ENCODE peak calls at places on chromosome 16, in five cellular contexts. Y, L, K, I and G are unnamed samples.

GRCh38 chr16:53545433-53545832 is 42.4 kb upstream of the AKTIP start:
- DNase-seq in L (no peak), K (no peak), Y (no peak), I (no peak), G (no peak)

GRCh38 chr16:27650073-27650701 is 100.2 kb downstream of the KATNIP start:
- DNase-seq in L (no peak), Y (no peak), I (peak; percentile 70), K (no peak), G (no peak)

GRCh38 chr16:65572156-65572555 is 450.3 kb upstream of the CDH11 start:
- DNase-seq in I (no peak), K (peak; percentile 73), Y (peak; percentile 80), L (no peak), G (no peak)

GRCh38 chr16:81716478-81717210 is 62.4 kb upstream of the PLCG2 start:
- DNase-seq in Y (no peak), K (no peak), L (no peak), I (no peak), G (no peak)

GRCh38 chr16:73847090-73847489 is 449.5 kb upstream of the PSMD7 start:
- DNase-seq in K (no peak), Y (no peak), L (no peak), I (no peak), G (no peak)

GRCh38 chr16:27918755-27919154 is 144.8 kb downstream of the GSG1L start:
- DNase-seq in L (no peak), K (no peak), Y (peak; percentile 18), I (no peak), G (no peak)

GRCh38 chr16:80803341-80804060 is 897 bp downstream of the CDYL2 start:
- DNase-seq in Y (no peak), I (peak; percentile 39), K (no peak), L (no peak), G (peak; percentile 78)

GRCh38 chr16:78903237-78903636 is 697.3 kb downstream of the MAF start:
- DNase-seq in L (no peak), Y (no peak), K (no peak), I (no peak), G (no peak)

GRCh38 chr16:67084345-67085028 is 25.3 kb upstream of the PHAF1 start:
- DNase-seq in K (no peak), I (no peak), Y (no peak), L (no peak), G (no peak)

GRCh38 chr16:53457670-53458069 is 23.4 kb downstream of the RBL2 start:
- DNase-seq in Y (no peak), I (no peak), L (no peak), K (no peak), G (no peak)

GRCh38 chr16:29825145-29826044 is 5.1 kb downstream of the MVP start:
- DNase-seq in I (peak; percentile 81), K (peak; percentile 81), Y (peak; percentile 93), L (no peak), G (no peak)

GRCh38 chr16:79542196-79542859 is 58.2 kb downstream of the MAF start:
- DNase-seq in Y (no peak), L (no peak), K (no peak), I (no peak), G (no peak)

GRCh38 chr16:12375341-12375740 is 398.8 kb downstream of the SNX29 start:
- DNase-seq in L (no peak), I (no peak), Y (no peak), K (no peak), G (no peak)

GRCh38 chr16:71352466-71352865 is 6.1 kb upstream of the CALB2 start:
- DNase-seq in I (no peak), Y (no peak), L (no peak), K (no peak), G (no peak)

GRCh38 chr16:89193021-89193575 is 7.2 kb downstream of the SLC22A31 start:
- DNase-seq in L (peak; percentile 29), K (peak; percentile 88), I (peak; percentile 84), Y (peak; percentile 91), G (peak; percentile 82)

GRCh38 chr16:13244770-13245169 is 343.4 kb downstream of the SHISA9 start:
- DNase-seq in Y (no peak), I (no peak), K (no peak), L (no peak), G (no peak)

GRCh38 chr16:66406534-66407368 is 20.3 kb upstream of the BEAN1 start:
- DNase-seq in Y (peak; percentile 59), L (peak; percentile 93), I (peak; percentile 92), K (no peak), G (peak; percentile 96)

GRCh38 chr16:79867425-79867997 is 267.0 kb upstream of the MAF start:
- DNase-seq in L (no peak), Y (no peak), I (no peak), K (no peak), G (no peak)

GRCh38 chr16:76614255-76614654 is 337.1 kb downstream of the CNTNAP4 start:
- DNase-seq in Y (no peak), I (no peak), K (no peak), L (no peak), G (no peak)

GRCh38 chr16:6483634-6484033 is 849.0 kb upstream of the RBFOX1 start:
- DNase-seq in Y (no peak), L (no peak), I (no peak), K (no peak), G (no peak)

GRCh38 chr16:66984902-66985311 is 3.5 kb upstream of the CES4A start:
- DNase-seq in K (no peak), I (no peak), Y (no peak), L (no peak), G (no peak)

GRCh38 chr16:27748868-27749546 is 199.1 kb downstream of the KATNIP start:
- DNase-seq in Y (peak; percentile 81), I (no peak), L (peak; percentile 74), K (peak; percentile 86), G (no peak)

GRCh38 chr16:78952630-78953029 is 647.9 kb downstream of the MAF start:
- DNase-seq in L (no peak), K (no peak), Y (no peak), I (no peak), G (no peak)

GRCh38 chr16:87973721-87974120 is 22.5 kb downstream of the BANP start:
- DNase-seq in I (no peak), Y (no peak), K (no peak), L (no peak), G (no peak)

GRCh38 chr16:66427871-66428681 is 981 bp downstream of the BEAN1 start:
- DNase-seq in Y (no peak), I (no peak), L (peak; percentile 45), K (no peak), G (no peak)

GRCh38 chr16:23290189-23291062 is 11.7 kb upstream of the SCNN1B start:
- DNase-seq in Y (no peak), I (no peak), K (no peak), L (no peak), G (no peak)

GRCh38 chr16:31214705-31215286 is 877 bp downstream of the TRIM72 start:
- DNase-seq in Y (no peak), K (no peak), L (no peak), I (no peak), G (peak; percentile 66)

GRCh38 chr16:30354423-30355143 is 525 bp downstream of the CD2BP2 start:
- DNase-seq in I (peak; percentile 39), L (no peak), K (no peak), Y (no peak), G (peak; percentile 33)

GRCh38 chr16:15822957-15823356 is 33.9 kb downstream of the MYH11 start:
- DNase-seq in L (no peak), K (no peak), I (peak; percentile 80), Y (no peak), G (peak; percentile 73)

GRCh38 chr16:5381481-5381880 is 283.9 kb upstream of the EEF2KMT start:
- DNase-seq in I (no peak), L (no peak), Y (no peak), K (no peak), G (no peak)

GRCh38 chr16:77897038-77897437 is 108.7 kb downstream of the VAT1L start:
- DNase-seq in I (no peak), L (no peak), K (peak; percentile 18), Y (peak; percentile 68), G (no peak)

GRCh38 chr16:84988328-84989080 is 22.8 kb downstream of the ZDHHC7 start:
- DNase-seq in K (no peak), L (no peak), I (no peak), Y (no peak), G (no peak)
- TF ChIP-seq CTCF in K (no peak), L (no peak), I (no peak), Y (no peak), G (no peak)

GRCh38 chr16:4135537-4135936 is 19.3 kb upstream of the ADCY9 start:
- DNase-seq in I (no peak), L (no peak), K (no peak), Y (no peak), G (no peak)

GRCh38 chr16:4133897-4134372 is 17.7 kb upstream of the ADCY9 start:
- DNase-seq in L (no peak), I (no peak), K (no peak), Y (no peak), G (no peak)

GRCh38 chr16:4137438-4137837 is 21.2 kb upstream of the ADCY9 start:
- DNase-seq in I (no peak), L (no peak), K (no peak), Y (no peak), G (no peak)

GRCh38 chr16:4134434-4134833 is 18.2 kb upstream of the ADCY9 start:
- DNase-seq in K (no peak), Y (no peak), I (no peak), L (no peak), G (no peak)

DNA sequence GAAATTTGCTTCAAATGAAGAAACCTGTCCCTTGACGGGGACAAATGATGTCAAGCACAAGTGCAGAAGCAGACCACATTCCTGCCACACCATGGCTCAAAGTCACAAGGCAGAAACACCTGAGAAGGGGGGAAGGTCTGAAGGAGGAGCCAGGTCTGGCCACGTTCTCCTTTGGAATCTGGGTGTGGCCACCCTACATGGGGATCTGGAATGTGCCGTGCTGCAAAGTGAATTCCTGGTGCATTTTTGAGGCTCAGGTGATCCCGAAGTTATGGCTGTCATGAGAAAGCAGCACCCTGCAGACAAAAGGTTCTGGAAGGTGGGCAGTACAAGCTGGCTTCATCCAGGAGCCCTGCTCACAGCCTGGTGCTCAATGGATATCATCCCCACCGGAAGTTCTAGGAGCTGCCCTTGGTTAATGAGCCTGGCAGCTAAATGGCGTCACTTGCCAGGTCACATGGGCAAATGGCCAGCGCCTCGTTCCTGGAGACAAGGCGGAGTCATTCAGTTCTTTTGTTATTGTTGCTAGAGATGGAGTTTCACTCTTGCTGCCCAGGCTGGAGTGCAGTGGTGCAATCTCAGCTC is 20.1 kb upstream of the ADCY9 start:
- DNase-seq in I (no peak), L (peak; percentile 84), K (no peak), Y (no peak), G (peak; percentile 33)
- TF ChIP-seq CTCF in I (no peak), L (peak; percentile 23), K (no peak), Y (no peak), G (no peak)

DNA sequence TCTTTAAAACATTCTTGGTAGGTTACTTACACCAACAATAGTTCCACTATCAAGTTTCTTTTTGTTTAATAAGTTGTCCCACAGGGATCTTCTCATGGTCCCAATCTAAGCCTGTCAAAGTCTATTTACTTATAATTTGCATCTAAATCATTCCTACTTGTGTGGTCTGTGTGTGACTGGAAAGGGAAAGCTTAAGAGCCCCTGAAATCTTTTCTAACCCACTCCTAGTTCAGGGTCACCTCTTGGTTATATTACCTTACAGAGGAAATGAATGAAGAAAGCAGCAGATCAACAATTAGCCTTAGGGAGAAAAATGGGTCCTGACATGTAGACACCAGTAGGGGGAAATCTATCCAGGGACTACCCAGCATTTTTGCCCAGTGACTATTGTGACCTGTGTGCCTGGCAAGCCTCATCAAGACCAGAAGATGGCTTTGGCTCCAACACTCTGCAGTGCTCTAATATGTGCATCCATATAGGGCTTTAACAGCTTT is 110.4 kb upstream of the HAS3 start:
- DNase-seq in I (no peak), L (peak; percentile 63), Y (peak; percentile 55), K (peak; percentile 52), G (no peak)
- TF ChIP-seq CTCF in I (no peak), L (peak; percentile 58), Y (peak; percentile 46), K (peak; percentile 23), G (no peak)

GRCh38 chr16:1543085-1543896 is 9.8 kb downstream of the TMEM204 start:
- DNase-seq in Y (peak; percentile 87), K (peak; percentile 65), I (no peak), L (peak; percentile 45), G (peak; percentile 10)
- TF ChIP-seq CTCF in Y (no peak), K (no peak), I (no peak), L (no peak), G (no peak)